ENCODE peak calls at places on chromosomes 4 and X, in eight cellular contexts. Q, K, U, O, N, M, J and E are unnamed samples.

GRCh38 chr4:59869559-59869958 is 1330.6 kb upstream of the ADGRL3 start:
- DNase-seq in Q (no peak), K (no peak), U (no peak), O (no peak), N (no peak), M (no peak), J (no peak), E (no peak)

GRCh38 chr4:81756973-81757372 is 285.3 kb upstream of the RASGEF1B start:
- DNase-seq in Q (no peak), K (no peak), U (no peak), O (no peak), N (no peak), M (no peak), J (no peak), E (no peak)

GRCh38 chrX:154019633-154020499 is at the start of gene IRAK1:
- DNase-seq in Q (peak; percentile 52), K (peak; percentile 78), U (no peak), O (peak; percentile 51), N (peak; percentile 80), M (peak; percentile 89), J (peak; percentile 60), E (peak; percentile 51)

GRCh38 chr4:76532810-76533209 is 97.8 kb downstream of the SHROOM3 start:
- DNase-seq in Q (no peak), K (no peak), U (no peak), O (no peak), N (no peak), M (no peak), J (no peak), E (no peak)

GRCh38 chrX:108122748-108123147 is 31.2 kb downstream of the ATG4A start:
- DNase-seq in Q (no peak), K (no peak), U (no peak), O (no peak), N (no peak), M (no peak), J (no peak), E (no peak)

GRCh38 chrX:68978211-68978780 is 149.5 kb downstream of the EFNB1 start:
- DNase-seq in Q (no peak), K (peak; percentile 68), U (no peak), O (no peak), N (no peak), M (no peak), J (no peak), E (no peak)

GRCh38 chr4:186149872-186150271 is 41.5 kb upstream of the CYP4V2 start:
- DNase-seq in Q (peak; percentile 52), K (peak; percentile 83), U (no peak), O (peak; percentile 49), N (no peak), M (no peak), J (peak; percentile 53), E (peak; percentile 24)

GRCh38 chr4:139659735-139660424 is 5.7 kb upstream of the MGST2 start:
- DNase-seq in Q (no peak), K (no peak), U (no peak), O (no peak), N (no peak), M (no peak), J (no peak), E (no peak)

GRCh38 chrX:121755541-121755940 is 708.1 kb downstream of the GLUD2 start:
- DNase-seq in Q (no peak), K (no peak), U (no peak), O (no peak), N (no peak), M (no peak), J (peak; percentile 2), E (no peak)

GRCh38 chr4:70802923-70803605 is 36.6 kb downstream of the GRSF1 start:
- DNase-seq in Q (no peak), K (no peak), U (no peak), O (no peak), N (no peak), M (no peak), J (no peak), E (no peak)

GRCh38 chr4:52266537-52267137 is 215.5 kb downstream of the SPATA18 start:
- DNase-seq in Q (peak; percentile 50), K (peak; percentile 78), U (no peak), O (no peak), N (no peak), M (no peak), J (no peak), E (no peak)

GRCh38 chrX:150635952-150636351 is 57.2 kb upstream of the MTMR1 start:
- DNase-seq in Q (no peak), K (no peak), U (peak; percentile 20), O (no peak), N (no peak), M (no peak), J (peak; percentile 34), E (no peak)

GRCh38 chrX:13488706-13489105 is 80.7 kb upstream of the EGFL6 start:
- DNase-seq in Q (no peak), K (no peak), U (no peak), O (no peak), N (no peak), M (no peak), J (no peak), E (no peak)

DNA sequence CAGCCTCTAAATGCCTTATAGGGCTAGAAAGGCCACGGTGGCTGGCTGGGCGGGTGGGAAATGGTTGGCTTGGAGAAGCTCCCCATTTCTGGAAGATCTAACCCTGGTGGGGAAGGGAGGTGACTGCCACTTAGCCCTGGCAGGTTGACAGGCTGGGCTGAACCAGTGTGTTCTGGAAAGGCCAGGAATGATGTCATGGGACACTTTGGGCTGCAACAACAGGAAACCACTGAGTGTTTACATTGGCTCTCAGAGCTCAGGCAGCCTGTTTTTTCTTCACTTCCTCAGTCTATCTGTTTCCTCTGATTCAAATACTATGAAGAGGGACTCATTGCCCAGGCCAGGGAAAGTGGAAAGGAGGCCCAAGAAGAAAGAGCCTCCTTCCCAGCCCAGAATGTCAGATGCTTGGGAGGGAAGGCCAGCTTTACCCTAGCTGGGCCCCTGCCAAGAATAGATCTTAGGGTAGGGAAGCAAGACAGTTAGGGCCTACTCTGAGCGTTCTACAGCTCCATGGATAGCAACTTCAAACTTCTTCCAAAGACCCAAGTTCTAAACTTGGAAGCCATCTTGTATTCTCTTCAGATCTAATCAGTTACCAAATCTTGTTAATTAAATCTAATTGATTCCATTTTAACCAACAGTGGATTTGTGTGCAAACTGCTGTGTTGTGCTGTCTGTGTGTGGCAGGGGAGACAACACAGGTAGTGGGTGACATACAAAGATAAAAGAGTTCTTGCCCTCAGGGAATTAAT is 65.7 kb upstream of the MSN start:
- DNase-seq in Q (peak; percentile 75), K (peak; percentile 67), U (no peak), O (peak; percentile 82), N (no peak), M (no peak), J (peak; percentile 28), E (peak; percentile 73)
- H3K4me3 ChIP-seq in Q (no peak overlapping the region), K (no peak overlapping the region), U (no peak overlapping the region), O (no peak overlapping the region), N (no peak overlapping the region), M (no peak overlapping the region), J (no peak overlapping the region), E (no peak overlapping the region)

GRCh38 chr4:82899339-82899738 is 1.2 kb upstream of the THAP9 start:
- DNase-seq in Q (no peak), K (no peak), U (no peak), O (no peak), N (no peak), M (no peak), J (no peak), E (no peak)
- H3K4me1 ChIP-seq in Q (peaks cover 59% of the 10 kb centered on the region), K (peaks cover 10% of the 10 kb centered on the region), U (peaks cover 9% of the 10 kb centered on the region), O (no peaks in the 10 kb centered on the region), N (peaks cover 7% of the 10 kb centered on the region), M (peaks cover 8% of the 10 kb centered on the region), J (peaks cover 28% of the 10 kb centered on the region), E (peaks cover 25% of the 10 kb centered on the region)

DNA sequence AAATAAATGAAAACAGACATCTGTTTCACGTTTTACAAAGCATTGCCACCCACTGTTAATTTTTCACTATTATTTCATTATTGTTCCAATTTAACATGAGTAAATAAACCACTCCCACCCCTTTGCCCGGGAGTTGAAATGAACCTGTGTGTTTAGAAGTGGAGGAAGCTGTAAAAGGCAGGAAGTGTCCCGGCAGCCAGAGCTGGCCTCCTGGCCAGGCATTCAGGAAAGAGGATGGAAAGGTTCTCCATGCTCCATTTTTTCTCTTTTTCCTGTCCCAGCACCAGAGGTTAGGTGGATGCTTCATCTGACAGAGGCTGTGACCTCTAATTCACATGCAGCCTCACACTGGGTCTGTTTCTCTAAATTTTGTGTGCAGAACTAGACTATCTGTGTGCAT is 55.5 kb upstream of the LNX1 start:
- DNase-seq in Q (no peak), K (no peak), U (no peak), O (peak; percentile 69), N (no peak), M (no peak), J (no peak), E (peak; percentile 55)
- H3K27ac ChIP-seq in Q (peak overlapping the region; percentile 53), K (no peak overlapping the region), U (no peak overlapping the region), O (peak overlapping the region; percentile 88), N (no peak overlapping the region), M (no peak overlapping the region), J (no peak overlapping the region), E (no peak overlapping the region)

GRCh38 chr4:6169239-6169638 is 31.1 kb downstream of the JAKMIP1 start:
- DNase-seq in Q (no peak), K (no peak), U (no peak), O (no peak), N (no peak), M (no peak), J (no peak), E (no peak)

GRCh38 chr4:6177587-6178197 is 22.7 kb downstream of the JAKMIP1 start:
- DNase-seq in Q (no peak), K (no peak), U (no peak), O (no peak), N (no peak), M (no peak), J (peak; percentile 29), E (peak; percentile 23)

GRCh38 chr4:6172093-6172926 is 28.0 kb downstream of the JAKMIP1 start:
- DNase-seq in Q (no peak), K (no peak), U (no peak), O (no peak), N (no peak), M (peak; percentile 80), J (no peak), E (no peak)

GRCh38 chr4:6175426-6175825 is 24.9 kb downstream of the JAKMIP1 start:
- DNase-seq in Q (no peak), K (no peak), U (no peak), O (no peak), N (no peak), M (no peak), J (no peak), E (no peak)

DNA sequence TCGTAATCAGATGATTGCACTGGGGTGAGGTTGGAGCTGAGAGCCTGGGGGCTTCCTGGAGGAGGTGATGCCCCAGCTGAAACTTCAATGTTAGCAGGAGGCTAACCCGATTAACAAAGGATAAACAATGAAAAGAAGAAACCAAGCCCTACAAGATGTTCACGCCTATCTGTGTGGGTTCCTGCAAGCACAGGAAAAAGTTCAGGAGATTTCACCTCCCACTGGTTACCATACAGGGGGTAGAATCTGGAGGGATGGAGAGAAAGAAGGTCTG is 27.5 kb downstream of the JAKMIP1 start:
- DNase-seq in Q (no peak), K (no peak), U (no peak), O (no peak), N (no peak), M (no peak), J (no peak), E (no peak)
- H3K4me3 ChIP-seq in Q (no peak overlapping the region), K (no peak overlapping the region), U (no peak overlapping the region), O (no peak overlapping the region), N (no peak overlapping the region), M (no peak overlapping the region), J (no peak overlapping the region), E (no peak overlapping the region)